ENCODE peak calls at places on chromosomes 13 and 19, in seven cellular contexts. One of them, this sample, is unnamed.

GRCh38 chr13:87274209-87274819 is 396.9 kb upstream of the SLITRK5 start:
- DNase-seq in tibial nerve: no peak
- DNase-seq in heart right ventricle: no peak
- DNase-seq in left ventricle myocardium inferior: no peak
- DNase-seq in HL-60: peak
- DNase-seq in mammary epithelial cell: peak
- DNase-seq in AG04450: peak
- DNase-seq in this sample: peak

GRCh38 chr13:113972451-113973217 is 1.2 kb downstream of the C13orf46 start:
- DNase-seq in left ventricle myocardium inferior: no peak
- DNase-seq in AG04450: no peak
- DNase-seq in tibial nerve: no peak
- DNase-seq in heart right ventricle: no peak
- DNase-seq in mammary epithelial cell: no peak
- DNase-seq in HL-60: no peak
- DNase-seq in this sample: no peak

GRCh38 chr19:44657211-44657921 is 13.7 kb downstream of the PVR start:
- DNase-seq in heart right ventricle: peak
- DNase-seq in left ventricle myocardium inferior: peak
- DNase-seq in mammary epithelial cell: no peak
- DNase-seq in HL-60: peak
- DNase-seq in AG04450: no peak
- DNase-seq in tibial nerve: peak
- DNase-seq in this sample: peak

GRCh38 chr19:38273499-38273898 is 9.1 kb downstream of the SPINT2 start:
- DNase-seq in mammary epithelial cell: no peak
- DNase-seq in tibial nerve: no peak
- DNase-seq in heart right ventricle: no peak
- DNase-seq in left ventricle myocardium inferior: no peak
- DNase-seq in AG04450: no peak
- DNase-seq in HL-60: no peak
- DNase-seq in this sample: no peak

GRCh38 chr19:18865973-18866799 is 29.8 kb downstream of the CERS1 start:
- DNase-seq in AG04450: no peak
- DNase-seq in HL-60: peak
- DNase-seq in mammary epithelial cell: peak
- DNase-seq in left ventricle myocardium inferior: peak
- DNase-seq in heart right ventricle: peak
- DNase-seq in tibial nerve: peak
- DNase-seq in this sample: peak

GRCh38 chr13:73754727-73755292 is 379.4 kb downstream of the KLF12 start:
- DNase-seq in HL-60: peak
- DNase-seq in heart right ventricle: no peak
- DNase-seq in left ventricle myocardium inferior: no peak
- DNase-seq in mammary epithelial cell: peak
- DNase-seq in AG04450: peak
- DNase-seq in tibial nerve: no peak
- DNase-seq in this sample: peak

GRCh38 chr19:39531834-39532232 is 819 bp downstream of the EID2B start:
- DNase-seq in AG04450: no peak
- DNase-seq in HL-60: no peak
- DNase-seq in left ventricle myocardium inferior: no peak
- DNase-seq in tibial nerve: no peak
- DNase-seq in mammary epithelial cell: no peak
- DNase-seq in heart right ventricle: no peak
- DNase-seq in this sample: peak

GRCh38 chr19:743168-743687 is 7.7 kb upstream of the MISP start:
- DNase-seq in mammary epithelial cell: no peak
- DNase-seq in HL-60: no peak
- DNase-seq in heart right ventricle: no peak
- DNase-seq in tibial nerve: no peak
- DNase-seq in left ventricle myocardium inferior: peak
- DNase-seq in AG04450: no peak
- DNase-seq in this sample: peak

GRCh38 chr19:17843908-17844490 is 3.8 kb downstream of the JAK3 start:
- DNase-seq in tibial nerve: no peak
- DNase-seq in HL-60: no peak
- DNase-seq in left ventricle myocardium inferior: no peak
- DNase-seq in heart right ventricle: no peak
- DNase-seq in AG04450: no peak
- DNase-seq in mammary epithelial cell: no peak
- DNase-seq in this sample: no peak

GRCh38 chr19:17843428-17843827 is 4.4 kb downstream of the JAK3 start:
- DNase-seq in AG04450: no peak
- DNase-seq in HL-60: no peak
- DNase-seq in heart right ventricle: no peak
- DNase-seq in mammary epithelial cell: no peak
- DNase-seq in tibial nerve: no peak
- DNase-seq in left ventricle myocardium inferior: no peak
- DNase-seq in this sample: no peak

GRCh38 chr19:17842663-17843313 is 5.0 kb downstream of the JAK3 start:
- DNase-seq in HL-60: no peak
- DNase-seq in left ventricle myocardium inferior: no peak
- DNase-seq in heart right ventricle: no peak
- DNase-seq in AG04450: no peak
- DNase-seq in tibial nerve: no peak
- DNase-seq in mammary epithelial cell: no peak
- DNase-seq in this sample: no peak

GRCh38 chr19:17841371-17841809 is 6.4 kb downstream of the JAK3 start:
- DNase-seq in HL-60: no peak
- DNase-seq in heart right ventricle: peak
- DNase-seq in left ventricle myocardium inferior: no peak
- DNase-seq in tibial nerve: no peak
- DNase-seq in AG04450: no peak
- DNase-seq in mammary epithelial cell: no peak
- DNase-seq in this sample: no peak

DNA sequence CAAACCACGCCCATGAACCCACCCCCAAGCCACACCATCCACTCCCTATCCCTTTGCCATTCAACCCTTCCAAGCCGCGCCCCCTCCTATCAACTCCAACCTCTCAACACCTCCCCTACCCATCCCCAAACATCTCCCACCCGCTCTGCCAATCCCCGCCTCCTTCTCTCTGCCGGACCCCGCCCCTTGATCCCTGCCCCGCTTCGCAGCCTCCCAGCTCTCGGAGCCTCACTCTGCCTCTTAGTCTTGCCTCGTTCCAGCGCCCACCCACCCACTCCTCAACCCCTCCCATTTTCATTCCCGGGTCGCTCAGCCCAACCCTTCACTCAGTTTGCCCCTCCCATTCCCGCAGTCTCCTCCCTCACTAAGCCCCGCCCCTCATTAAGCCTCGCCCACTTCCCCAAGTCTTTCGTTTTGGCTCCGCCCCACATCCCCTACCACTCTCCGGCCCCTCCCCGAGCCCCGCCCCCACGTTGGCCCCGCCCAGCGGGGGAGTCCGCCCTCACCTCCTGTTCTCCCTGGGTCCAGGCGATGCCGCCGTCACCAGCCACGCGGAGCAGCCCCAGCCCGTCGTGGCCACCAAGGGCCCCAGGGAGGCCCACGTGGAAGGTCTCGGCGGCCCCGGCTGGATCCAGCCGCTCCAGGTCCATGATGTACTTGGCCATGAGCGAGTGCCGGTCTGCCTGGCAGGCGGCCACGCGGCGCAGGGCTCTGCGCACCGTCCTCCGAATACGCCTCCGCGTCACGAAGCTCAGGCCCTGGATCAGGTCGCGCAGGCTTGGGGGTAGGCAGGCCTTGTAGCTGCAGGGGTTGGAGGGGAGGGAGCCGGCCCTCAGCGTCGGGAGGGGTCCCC is 5.7 kb downstream of the JAK3 start:
- DNase-seq in heart right ventricle: peak
- DNase-seq in AG04450: no peak
- DNase-seq in left ventricle myocardium inferior: peak
- DNase-seq in mammary epithelial cell: peak
- DNase-seq in tibial nerve: peak
- DNase-seq in HL-60: no peak
- DNase-seq in this sample: peak
- H3K4me3 ChIP-seq in heart right ventricle: peak
- H3K4me3 ChIP-seq in AG04450: peak
- H3K4me3 ChIP-seq in left ventricle myocardium inferior: peak
- H3K4me3 ChIP-seq in mammary epithelial cell: no peak
- H3K4me3 ChIP-seq in tibial nerve: peak
- H3K4me3 ChIP-seq in HL-60: no peak
- H3K4me3 ChIP-seq in this sample: peak

GRCh38 chr19:3573162-3573857 is 566 bp downstream of the HMG20B start:
- DNase-seq in left ventricle myocardium inferior: no peak
- DNase-seq in mammary epithelial cell: no peak
- DNase-seq in heart right ventricle: peak
- DNase-seq in AG04450: no peak
- DNase-seq in tibial nerve: no peak
- DNase-seq in HL-60: peak
- DNase-seq in this sample: no peak

GRCh38 chr19:3573858-3574637 is 1.3 kb downstream of the HMG20B start:
- DNase-seq in left ventricle myocardium inferior: peak
- DNase-seq in HL-60: peak
- DNase-seq in heart right ventricle: peak
- DNase-seq in tibial nerve: peak
- DNase-seq in mammary epithelial cell: peak
- DNase-seq in AG04450: peak
- DNase-seq in this sample: peak

GRCh38 chr19:3575949-3576673 is 3.4 kb downstream of the HMG20B start:
- DNase-seq in mammary epithelial cell: no peak
- DNase-seq in heart right ventricle: no peak
- DNase-seq in AG04450: no peak
- DNase-seq in left ventricle myocardium inferior: no peak
- DNase-seq in tibial nerve: no peak
- DNase-seq in HL-60: no peak
- DNase-seq in this sample: no peak

GRCh38 chr19:3576696-3577443 is 4.1 kb downstream of the HMG20B start:
- DNase-seq in tibial nerve: no peak
- DNase-seq in left ventricle myocardium inferior: peak
- DNase-seq in AG04450: no peak
- DNase-seq in HL-60: no peak
- DNase-seq in heart right ventricle: peak
- DNase-seq in mammary epithelial cell: no peak
- DNase-seq in this sample: peak

DNA sequence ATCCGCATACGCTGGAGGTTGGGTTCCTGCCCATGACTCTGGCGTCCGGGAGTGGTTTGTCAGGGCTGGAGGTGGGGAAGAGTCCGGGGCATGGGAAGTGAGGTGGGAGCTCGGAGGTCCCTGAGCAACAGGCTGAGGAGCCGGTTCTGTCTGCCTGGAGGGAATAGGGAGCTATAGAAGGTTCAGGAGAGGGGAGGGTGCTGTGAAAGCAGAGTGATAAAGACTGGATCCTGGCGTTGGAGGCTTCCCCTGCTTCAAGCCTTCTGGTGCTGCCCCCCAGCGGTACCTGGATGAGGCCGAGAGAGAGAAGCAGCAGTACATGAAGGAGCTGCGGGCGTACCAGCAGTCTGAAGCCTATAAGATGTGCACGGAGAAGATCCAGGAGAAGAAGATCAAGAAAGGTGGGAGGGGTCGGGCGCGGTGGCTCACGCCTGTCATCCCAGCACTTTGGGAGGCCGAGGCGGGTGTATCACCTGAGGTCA is 2.6 kb downstream of the HMG20B start:
- DNase-seq in mammary epithelial cell: no peak
- DNase-seq in left ventricle myocardium inferior: no peak
- DNase-seq in AG04450: no peak
- DNase-seq in tibial nerve: no peak
- DNase-seq in HL-60: peak
- DNase-seq in heart right ventricle: no peak
- DNase-seq in this sample: no peak
- TF ChIP-seq CTCF in mammary epithelial cell: peak
- TF ChIP-seq CTCF in left ventricle myocardium inferior: no peak
- TF ChIP-seq CTCF in AG04450: peak
- TF ChIP-seq CTCF in tibial nerve: no peak
- TF ChIP-seq CTCF in HL-60: peak
- TF ChIP-seq CTCF in heart right ventricle: no peak
- TF ChIP-seq CTCF in this sample: peak

GRCh38 chr19:50818859-50819472 is 4.6 kb downstream of the KLK1 start:
- DNase-seq in heart right ventricle: no peak
- DNase-seq in tibial nerve: no peak
- DNase-seq in AG04450: no peak
- DNase-seq in left ventricle myocardium inferior: no peak
- DNase-seq in mammary epithelial cell: no peak
- DNase-seq in HL-60: no peak
- DNase-seq in this sample: no peak

GRCh38 chr19:50820549-50821247 is 2.9 kb downstream of the KLK1 start:
- DNase-seq in left ventricle myocardium inferior: no peak
- DNase-seq in mammary epithelial cell: no peak
- DNase-seq in tibial nerve: no peak
- DNase-seq in HL-60: no peak
- DNase-seq in heart right ventricle: no peak
- DNase-seq in AG04450: no peak
- DNase-seq in this sample: no peak

GRCh38 chr19:50819636-50820035 is 4.0 kb downstream of the KLK1 start:
- DNase-seq in left ventricle myocardium inferior: no peak
- DNase-seq in tibial nerve: no peak
- DNase-seq in HL-60: no peak
- DNase-seq in heart right ventricle: no peak
- DNase-seq in mammary epithelial cell: no peak
- DNase-seq in AG04450: no peak
- DNase-seq in this sample: no peak

GRCh38 chr19:50820086-50820485 is 3.5 kb downstream of the KLK1 start:
- DNase-seq in left ventricle myocardium inferior: no peak
- DNase-seq in AG04450: no peak
- DNase-seq in heart right ventricle: no peak
- DNase-seq in HL-60: no peak
- DNase-seq in mammary epithelial cell: no peak
- DNase-seq in tibial nerve: no peak
- DNase-seq in this sample: no peak

DNA sequence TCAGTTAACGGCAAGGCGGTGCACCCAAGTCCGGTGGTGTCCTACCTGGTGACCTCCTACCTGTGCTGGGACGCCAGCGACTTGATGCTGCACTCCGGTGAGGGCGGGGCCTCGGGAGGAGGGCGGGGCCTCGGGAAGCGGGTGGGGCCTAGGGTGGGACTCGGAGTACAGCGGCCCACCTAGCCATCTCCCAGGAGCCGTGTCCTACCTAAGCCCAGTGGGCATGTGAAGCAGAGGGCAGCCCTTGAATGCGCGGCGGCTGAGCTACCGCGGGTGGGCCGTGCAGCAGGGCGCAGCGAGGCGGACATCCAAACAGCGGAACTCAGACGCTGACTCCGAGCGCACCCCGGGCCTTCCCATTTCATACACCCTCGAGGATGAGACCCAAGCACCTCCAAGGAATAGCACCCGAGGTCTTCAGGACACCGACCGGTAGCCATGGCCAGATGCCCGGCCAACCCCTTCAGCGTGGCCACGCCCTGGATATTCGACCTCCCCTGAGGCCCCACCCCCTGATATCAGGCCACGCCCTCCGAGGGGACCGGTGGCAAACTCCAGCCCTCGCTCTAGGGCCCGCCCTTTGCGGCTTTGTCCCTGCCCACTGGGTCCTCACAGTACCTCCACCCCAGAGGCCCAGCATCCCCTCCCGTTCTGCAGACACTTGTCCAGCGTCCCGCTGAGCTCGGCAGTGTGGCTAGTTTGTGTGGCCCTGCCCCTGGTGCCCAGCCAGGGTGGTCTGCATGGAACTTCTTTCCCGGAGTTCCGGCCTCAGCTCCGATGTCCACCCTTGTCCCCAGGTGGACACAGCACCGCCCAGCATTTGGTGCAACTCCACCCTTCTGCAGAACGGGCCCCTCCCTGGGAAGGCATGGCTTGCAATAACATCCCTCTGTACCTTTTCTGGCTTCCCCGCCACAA is 5.4 kb downstream of the KLK1 start:
- DNase-seq in tibial nerve: no peak
- DNase-seq in AG04450: no peak
- DNase-seq in HL-60: no peak
- DNase-seq in left ventricle myocardium inferior: peak
- DNase-seq in mammary epithelial cell: no peak
- DNase-seq in heart right ventricle: peak
- DNase-seq in this sample: no peak
- H3K4me3 ChIP-seq in tibial nerve: peak
- H3K4me3 ChIP-seq in AG04450: peak
- H3K4me3 ChIP-seq in HL-60: no peak
- H3K4me3 ChIP-seq in left ventricle myocardium inferior: peak
- H3K4me3 ChIP-seq in mammary epithelial cell: peak
- H3K4me3 ChIP-seq in heart right ventricle: peak
- H3K4me3 ChIP-seq in this sample: peak

GRCh38 chr19:43224855-43225253 is 19.4 kb upstream of the PSG4 start:
- DNase-seq in mammary epithelial cell: no peak
- DNase-seq in tibial nerve: no peak
- DNase-seq in left ventricle myocardium inferior: no peak
- DNase-seq in heart right ventricle: no peak
- DNase-seq in HL-60: no peak
- DNase-seq in AG04450: no peak
- DNase-seq in this sample: no peak

DNA sequence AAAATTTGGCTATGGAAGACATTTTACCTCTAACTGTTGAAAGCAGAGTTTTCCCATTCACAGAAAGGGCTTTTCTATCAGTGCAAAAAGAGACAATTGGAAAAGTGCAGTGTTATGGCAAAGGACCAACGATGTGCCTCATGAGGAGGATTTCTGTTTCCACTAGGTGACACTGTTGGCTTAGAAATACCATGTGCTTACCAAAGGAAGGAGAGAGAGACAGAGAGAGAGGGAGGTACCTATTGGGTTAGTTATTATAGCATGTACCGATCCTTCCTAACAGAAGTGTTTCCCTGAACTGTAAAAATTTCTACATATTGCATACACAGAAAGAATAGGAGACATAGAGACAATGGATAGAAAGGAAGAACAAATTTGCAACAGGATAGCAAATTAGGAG is 23.9 kb upstream of the PSG4 start:
- DNase-seq in tibial nerve: no peak
- DNase-seq in mammary epithelial cell: peak
- DNase-seq in left ventricle myocardium inferior: no peak
- DNase-seq in heart right ventricle: no peak
- DNase-seq in AG04450: no peak
- DNase-seq in HL-60: no peak
- DNase-seq in this sample: peak
- TF ChIP-seq CTCF in tibial nerve: no peak
- TF ChIP-seq CTCF in mammary epithelial cell: peak
- TF ChIP-seq CTCF in left ventricle myocardium inferior: peak
- TF ChIP-seq CTCF in heart right ventricle: no peak
- TF ChIP-seq CTCF in AG04450: peak
- TF ChIP-seq CTCF in HL-60: no peak
- TF ChIP-seq CTCF in this sample: peak

This sample was measured in fibroblast of the aortic adventitia.